ENCODE peak calls at places on chromosomes 2 and 18, in four cellular contexts. One of them, this sample, is unnamed.

GRCh38 chr18:27500531-27500930 is 315.4 kb upstream of the CHST9 start:
- DNase-seq in MM.1S: no peak
- DNase-seq in Right ventricle myocardium superior: no peak
- DNase-seq in H54: no peak
- DNase-seq in this sample: no peak

GRCh38 chr2:224286923-224287322 is 115.0 kb downstream of the FAM124B start:
- DNase-seq in MM.1S: no peak
- DNase-seq in Right ventricle myocardium superior: no peak
- DNase-seq in H54: no peak
- DNase-seq in this sample: no peak

GRCh38 chr2:41949091-41949490 is 98.7 kb upstream of the PKDCC start:
- DNase-seq in MM.1S: no peak
- DNase-seq in Right ventricle myocardium superior: no peak
- DNase-seq in H54: no peak
- DNase-seq in this sample: no peak

GRCh38 chr18:60892441-60892840 is 440.8 kb upstream of the CDH20 start:
- DNase-seq in MM.1S: no peak
- DNase-seq in Right ventricle myocardium superior: no peak
- DNase-seq in H54: no peak
- DNase-seq in this sample: no peak

GRCh38 chr2:62505649-62506420 is at the start of gene TMEM17:
- DNase-seq in MM.1S: peak; percentile 60
- DNase-seq in Right ventricle myocardium superior: peak; percentile 95
- DNase-seq in H54: peak; percentile 72
- DNase-seq in this sample: peak; percentile 96

GRCh38 chr2:32012872-32013271 is 2.1 kb upstream of the MEMO1 start:
- DNase-seq in MM.1S: no peak
- DNase-seq in Right ventricle myocardium superior: no peak
- DNase-seq in H54: no peak
- DNase-seq in this sample: no peak

GRCh38 chr2:14072338-14072737 is 560.2 kb upstream of the LRATD1 start:
- DNase-seq in MM.1S: no peak
- DNase-seq in Right ventricle myocardium superior: no peak
- DNase-seq in H54: no peak
- DNase-seq in this sample: no peak

GRCh38 chr2:55130849-55131248 is 80.6 kb upstream of the RTN4 start:
- DNase-seq in MM.1S: no peak
- DNase-seq in Right ventricle myocardium superior: no peak
- DNase-seq in H54: no peak
- DNase-seq in this sample: no peak

GRCh38 chr2:80464275-80464674 is 159.7 kb upstream of the LRRTM1 start:
- DNase-seq in MM.1S: no peak
- DNase-seq in Right ventricle myocardium superior: no peak
- DNase-seq in H54: no peak
- DNase-seq in this sample: no peak

GRCh38 chr2:43127941-43128561 is 98.4 kb downstream of the ZFP36L2 start:
- DNase-seq in MM.1S: no peak
- DNase-seq in Right ventricle myocardium superior: no peak
- DNase-seq in H54: no peak
- DNase-seq in this sample: no peak